ENCODE peak calls at places on chromosomes 4 and X, in four cellular contexts. E, N, S and Z are unnamed samples. For H4K20me1, the result is how much of the 10 kb centered on the place peaks cover.

GRCh38 chr4:57148177-57148576 is 38.0 kb upstream of the IGFBP7 start:
- DNase-seq in E (no peak), N (no peak), S (no peak), Z (no peak)

GRCh38 chrX:12871181-12871580 is 4.3 kb downstream of the TLR7 start:
- DNase-seq in N (no peak), E (no peak), S (no peak), Z (no peak)

GRCh38 chr4:127211377-127212268 is 421.1 kb upstream of the INTU start:
- DNase-seq in S (no peak), E (no peak), N (no peak), Z (no peak)

GRCh38 chr4:8185280-8185679 is 13.8 kb upstream of the SH3TC1 start:
- DNase-seq in N (no peak), E (no peak), S (no peak), Z (no peak)

GRCh38 chrX:101693476-101693875 is 33.8 kb upstream of the ARMCX2 start:
- DNase-seq in N (no peak), E (no peak), S (no peak), Z (no peak)

GRCh38 chr4:82988323-82988832 is 22.2 kb downstream of the LIN54 start:
- DNase-seq in S (no peak), E (no peak), N (no peak), Z (no peak)

GRCh38 chr4:7280906-7281305 is 88.6 kb downstream of the SORCS2 start:
- DNase-seq in S (no peak), E (no peak), N (no peak), Z (no peak)

GRCh38 chrX:131821945-131822622 is 201.0 kb upstream of the STK26 start:
- DNase-seq in N (no peak), S (no peak), E (no peak), Z (no peak)

GRCh38 chr4:89558147-89558546 is 250.5 kb upstream of the GPRIN3 start:
- DNase-seq in E (no peak), S (no peak), N (no peak), Z (peak)

GRCh38 chr4:108681321-108681809 is 31.0 kb downstream of the OSTC start:
- DNase-seq in E (no peak), S (no peak), N (no peak), Z (no peak)

GRCh38 chr4:156909010-156909409 is 62.6 kb downstream of the PDGFC start:
- DNase-seq in S (no peak), E (no peak), N (no peak), Z (no peak)

GRCh38 chr4:81743731-81744465 is 272.2 kb upstream of the RASGEF1B start:
- DNase-seq in E (no peak), N (no peak), S (no peak), Z (no peak)

GRCh38 chr4:132417220-132417619 is 731.9 kb upstream of the PCDH10 start:
- DNase-seq in N (no peak), S (no peak), E (no peak), Z (no peak)

GRCh38 chr4:27684501-27685077 is 823.9 kb downstream of the STIM2 start:
- DNase-seq in S (no peak), E (peak), N (peak), Z (peak)

GRCh38 chr4:181566490-181566889 is 676.7 kb upstream of the TENM3 start:
- DNase-seq in E (no peak), S (no peak), N (no peak), Z (no peak)

GRCh38 chr4:183402771-183403170 is 41.7 kb upstream of the CDKN2AIP start:
- DNase-seq in N (no peak), E (no peak), S (no peak), Z (no peak)

GRCh38 chr4:150938417-150938816 is 76.7 kb downstream of the LRBA start:
- DNase-seq in S (no peak), N (no peak), E (no peak), Z (peak)

GRCh38 chrX:135081695-135082094 is 29.8 kb upstream of the RTL8A start:
- DNase-seq in E (no peak), N (no peak), S (no peak), Z (no peak)

GRCh38 chr4:15784959-15785634 is 7.0 kb downstream of the CD38 start:
- DNase-seq in S (no peak), E (no peak), N (no peak), Z (no peak)

GRCh38 chr4:8093587-8094274 is 64.9 kb downstream of the ABLIM2 start:
- DNase-seq in E (no peak), S (no peak), N (no peak), Z (no peak)

GRCh38 chrX:20620301-20620700 is 353.6 kb upstream of the RPS6KA3 start:
- DNase-seq in N (no peak), S (no peak), E (no peak), Z (no peak)

DNA sequence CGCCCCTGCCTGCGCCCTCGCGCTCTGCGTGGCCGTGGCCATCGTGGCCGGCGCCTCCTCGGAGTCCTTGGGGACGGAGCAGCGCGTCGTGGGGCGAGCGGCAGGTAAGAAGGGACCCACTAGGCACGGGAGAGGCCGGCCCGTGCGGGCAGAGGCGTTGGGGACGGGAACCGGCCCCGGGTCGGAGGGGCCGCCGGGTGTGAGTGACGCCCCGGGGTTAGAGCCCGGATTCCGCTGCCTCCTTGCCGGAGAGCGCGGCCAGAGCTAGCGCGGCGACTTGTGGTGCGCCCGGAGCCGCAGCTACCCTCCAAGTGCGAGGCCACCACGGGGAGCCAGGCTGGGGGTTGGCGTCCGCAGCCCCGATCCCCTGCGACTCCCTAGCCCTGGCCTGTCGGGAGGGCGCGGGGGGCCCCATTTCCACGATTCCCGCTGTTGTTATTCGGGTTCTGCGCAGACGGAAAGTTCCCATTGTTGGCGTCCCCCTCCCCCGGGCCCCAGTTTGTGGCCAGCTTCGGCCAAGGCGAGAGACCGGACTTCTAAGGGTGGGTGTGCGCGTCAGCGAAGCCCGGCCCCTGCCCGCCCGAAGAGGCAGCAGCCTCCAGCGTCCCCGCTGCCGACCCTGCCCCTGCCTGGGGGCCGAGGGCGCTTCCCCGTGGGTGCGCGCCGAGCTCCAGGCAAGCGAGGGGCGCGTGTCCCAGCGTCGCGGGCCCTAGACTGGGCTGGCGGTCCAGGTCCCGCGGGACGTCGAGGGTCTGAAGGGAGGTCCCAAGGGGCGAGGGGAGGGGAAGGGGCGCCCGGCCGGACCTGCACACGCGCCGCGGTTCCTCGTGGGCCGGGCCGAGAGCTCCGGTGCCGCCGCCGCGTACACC is 1.1 kb downstream of the FGFR3 start:
- DNase-seq in E (peak), N (no peak), S (no peak), Z (no peak)
- H4K20me1 ChIP-seq in E (under half), N (under half), S (under half), Z (under half)

DNA sequence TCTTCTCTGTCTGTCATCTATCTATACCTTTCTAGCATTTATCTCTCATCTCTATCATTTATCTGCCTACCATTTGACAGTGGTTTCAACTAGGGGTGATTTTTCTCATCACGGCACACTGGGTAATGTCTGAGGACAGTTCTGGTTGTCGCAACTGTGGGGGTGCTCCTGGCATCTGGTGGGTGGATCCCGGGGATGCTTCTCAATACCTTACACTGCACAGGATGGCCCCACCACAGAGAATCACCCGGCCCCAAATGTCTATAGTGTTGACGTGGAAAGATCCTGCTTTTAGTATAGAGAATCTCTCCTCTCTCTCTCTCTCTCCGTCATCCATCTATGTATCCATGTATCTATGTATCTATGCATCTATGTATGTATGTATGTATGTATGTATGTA is 7.2 kb downstream of the P2RY8 start:
- DNase-seq in E (no peak), N (peak), S (no peak), Z (no peak)
- H4K20me1 ChIP-seq in E (under half), N (half or more), S (under half), Z (under half)

DNA sequence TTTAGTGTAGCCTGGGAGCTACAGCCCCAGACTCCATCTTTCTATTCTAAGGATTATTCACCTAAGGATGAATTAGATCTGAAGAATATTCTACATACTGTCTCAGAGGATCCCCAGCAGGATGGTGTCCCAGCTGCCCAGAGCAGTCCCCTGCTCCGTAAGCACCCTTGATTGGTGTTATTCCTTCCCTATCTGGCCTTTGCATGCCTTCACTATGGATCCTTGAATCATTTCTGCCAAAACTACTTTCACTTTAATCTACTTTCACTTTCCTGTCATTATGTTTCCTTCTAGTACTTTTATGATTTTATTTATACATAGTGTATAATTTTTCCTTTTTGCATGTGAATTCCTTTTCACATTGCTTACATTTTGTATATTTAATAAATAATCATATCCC is 39.2 kb downstream of the ARHGAP24 start:
- DNase-seq in S (no peak), E (no peak), N (no peak), Z (no peak)
- H4K20me1 ChIP-seq in S (under half), E (under half), N (under half), Z (under half)

DNA sequence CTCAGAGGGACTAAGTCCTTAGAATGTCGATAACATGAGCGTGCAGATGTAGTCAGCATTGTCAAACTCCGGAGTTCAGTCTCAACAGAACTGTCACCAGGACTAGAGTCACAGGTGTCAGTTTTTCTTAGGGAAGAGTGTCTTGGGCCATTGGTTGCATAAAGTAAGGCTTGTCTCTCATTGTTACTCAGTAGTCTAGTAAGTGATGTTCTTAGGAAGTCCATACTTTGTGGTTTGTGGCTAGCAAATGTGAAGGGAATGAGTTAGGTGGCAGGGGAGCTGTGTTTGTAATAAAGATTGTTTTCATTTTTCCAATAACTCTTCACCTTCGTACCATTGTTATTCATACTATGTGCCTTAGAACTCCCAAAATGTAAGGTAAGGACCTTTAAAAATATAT is 119.6 kb downstream of the AFF2 start:
- DNase-seq in S (no peak), N (no peak), E (no peak), Z (no peak)
- H4K20me1 ChIP-seq in S (under half), N (under half), E (under half), Z (under half)